ENCODE peak calls at places on chromosomes 6 and 20, in six cellular contexts. One of them, this sample, is unnamed.

GRCh38 chr6:67629268-67629667 is 1005.8 kb upstream of the ADGRB3 start:
- DNase-seq in HepG2: no peak
- DNase-seq in K562: no peak
- DNase-seq in H1: no peak
- DNase-seq in endothelial cell of umbilical vein: peak
- DNase-seq in A549: no peak
- DNase-seq in this sample: no peak

GRCh38 chr20:40860487-40860902 is 168.1 kb upstream of the TOP1 start:
- DNase-seq in endothelial cell of umbilical vein: no peak
- DNase-seq in K562: no peak
- DNase-seq in HepG2: no peak
- DNase-seq in A549: no peak
- DNase-seq in H1: no peak
- DNase-seq in this sample: no peak

GRCh38 chr20:8573686-8574085 is 441.6 kb downstream of the PLCB1 start:
- DNase-seq in H1: no peak
- DNase-seq in K562: no peak
- DNase-seq in endothelial cell of umbilical vein: no peak
- DNase-seq in HepG2: no peak
- DNase-seq in A549: no peak
- DNase-seq in this sample: no peak

GRCh38 chr20:53399131-53399530 is 194.5 kb downstream of the ZNF217 start:
- DNase-seq in endothelial cell of umbilical vein: no peak
- DNase-seq in K562: no peak
- DNase-seq in A549: no peak
- DNase-seq in H1: no peak
- DNase-seq in HepG2: no peak
- DNase-seq in this sample: no peak

GRCh38 chr6:153024401-153025017 is 22.0 kb upstream of the MTRF1L start:
- DNase-seq in H1: peak
- DNase-seq in endothelial cell of umbilical vein: peak
- DNase-seq in K562: peak
- DNase-seq in HepG2: peak
- DNase-seq in A549: peak
- DNase-seq in this sample: peak

GRCh38 chr20:46644733-46645132 is 6.5 kb downstream of the SLC13A3 start:
- DNase-seq in H1: no peak
- DNase-seq in HepG2: no peak
- DNase-seq in K562: no peak
- DNase-seq in A549: no peak
- DNase-seq in endothelial cell of umbilical vein: no peak
- DNase-seq in this sample: no peak

GRCh38 chr6:7649037-7649810 is 59.2 kb downstream of the SNRNP48 start:
- DNase-seq in A549: no peak
- DNase-seq in HepG2: no peak
- DNase-seq in K562: no peak
- DNase-seq in endothelial cell of umbilical vein: no peak
- DNase-seq in H1: no peak
- DNase-seq in this sample: no peak

GRCh38 chr20:36465109-36466080 is 75.9 kb upstream of the MYL9 start:
- DNase-seq in K562: peak
- DNase-seq in endothelial cell of umbilical vein: peak
- DNase-seq in H1: no peak
- DNase-seq in HepG2: peak
- DNase-seq in A549: peak
- DNase-seq in this sample: no peak

GRCh38 chr6:111715321-111715720 is 109.6 kb upstream of the TRAF3IP2 start:
- DNase-seq in A549: no peak
- DNase-seq in H1: no peak
- DNase-seq in endothelial cell of umbilical vein: no peak
- DNase-seq in HepG2: no peak
- DNase-seq in K562: no peak
- DNase-seq in this sample: no peak

GRCh38 chr6:5713519-5713918 is 293.2 kb downstream of the NRN1 start:
- DNase-seq in H1: no peak
- DNase-seq in K562: no peak
- DNase-seq in endothelial cell of umbilical vein: no peak
- DNase-seq in A549: no peak
- DNase-seq in HepG2: peak
- DNase-seq in this sample: peak

GRCh38 chr6:13336553-13336952 is 8.2 kb upstream of the TBC1D7 start:
- DNase-seq in K562: peak
- DNase-seq in HepG2: peak
- DNase-seq in A549: peak
- DNase-seq in endothelial cell of umbilical vein: peak
- DNase-seq in H1: peak
- DNase-seq in this sample: peak

GRCh38 chr6:44349904-44350649 is 7.6 kb downstream of the SPATS1 start:
- DNase-seq in K562: no peak
- DNase-seq in A549: no peak
- DNase-seq in endothelial cell of umbilical vein: no peak
- DNase-seq in H1: no peak
- DNase-seq in HepG2: peak
- DNase-seq in this sample: no peak

GRCh38 chr6:1834641-1835516 is 225.2 kb downstream of the FOXC1 start:
- DNase-seq in K562: no peak
- DNase-seq in A549: no peak
- DNase-seq in HepG2: no peak
- DNase-seq in endothelial cell of umbilical vein: no peak
- DNase-seq in H1: no peak
- DNase-seq in this sample: no peak

GRCh38 chr6:1832358-1832757 is 222.6 kb downstream of the FOXC1 start:
- DNase-seq in K562: no peak
- DNase-seq in HepG2: no peak
- DNase-seq in H1: no peak
- DNase-seq in endothelial cell of umbilical vein: no peak
- DNase-seq in A549: no peak
- DNase-seq in this sample: no peak

GRCh38 chr6:1834231-1834630 is 224.5 kb downstream of the FOXC1 start:
- DNase-seq in H1: no peak
- DNase-seq in endothelial cell of umbilical vein: no peak
- DNase-seq in K562: no peak
- DNase-seq in A549: no peak
- DNase-seq in HepG2: no peak
- DNase-seq in this sample: no peak

GRCh38 chr6:1831030-1831429 is 221.3 kb downstream of the FOXC1 start:
- DNase-seq in A549: no peak
- DNase-seq in H1: no peak
- DNase-seq in HepG2: no peak
- DNase-seq in K562: no peak
- DNase-seq in endothelial cell of umbilical vein: no peak
- DNase-seq in this sample: no peak

GRCh38 chr6:1832844-1833787 is 223.4 kb downstream of the FOXC1 start:
- DNase-seq in A549: no peak
- DNase-seq in K562: no peak
- DNase-seq in endothelial cell of umbilical vein: peak
- DNase-seq in H1: no peak
- DNase-seq in HepG2: peak
- DNase-seq in this sample: no peak
- TF ChIP-seq JUN in A549: no peak
- TF ChIP-seq JUN in K562: no peak
- TF ChIP-seq JUN in endothelial cell of umbilical vein: no peak
- TF ChIP-seq JUN in H1: no peak
- TF ChIP-seq JUN in HepG2: no peak
- TF ChIP-seq JUN in this sample: no peak

GRCh38 chr20:16062661-16063591 is 510.3 kb downstream of the KIF16B start:
- DNase-seq in K562: no peak
- DNase-seq in A549: no peak
- DNase-seq in HepG2: no peak
- DNase-seq in endothelial cell of umbilical vein: no peak
- DNase-seq in H1: no peak
- DNase-seq in this sample: no peak
- TF ChIP-seq JUN in K562: no peak
- TF ChIP-seq JUN in A549: no peak
- TF ChIP-seq JUN in HepG2: no peak
- TF ChIP-seq JUN in endothelial cell of umbilical vein: no peak
- TF ChIP-seq JUN in H1: no peak
- TF ChIP-seq JUN in this sample: no peak

GRCh38 chr20:35269055-35269781 is 8.7 kb downstream of the MMP24OS start:
- DNase-seq in HepG2: peak
- DNase-seq in endothelial cell of umbilical vein: peak
- DNase-seq in K562: peak
- DNase-seq in H1: peak
- DNase-seq in A549: peak
- DNase-seq in this sample: peak
- TF ChIP-seq JUN in HepG2: peak
- TF ChIP-seq JUN in endothelial cell of umbilical vein: no peak
- TF ChIP-seq JUN in K562: no peak
- TF ChIP-seq JUN in H1: no peak
- TF ChIP-seq JUN in A549: peak
- TF ChIP-seq JUN in this sample: no peak

GRCh38 chr20:20824924-20825584 is 112.6 kb upstream of the RALGAPA2 start:
- DNase-seq in H1: peak
- DNase-seq in A549: peak
- DNase-seq in HepG2: peak
- DNase-seq in K562: peak
- DNase-seq in endothelial cell of umbilical vein: peak
- DNase-seq in this sample: peak

GRCh38 chr20:20820104-20820503 is 107.7 kb upstream of the RALGAPA2 start:
- DNase-seq in H1: peak
- DNase-seq in K562: peak
- DNase-seq in A549: peak
- DNase-seq in HepG2: peak
- DNase-seq in endothelial cell of umbilical vein: peak
- DNase-seq in this sample: peak

GRCh38 chr20:20823469-20823868 is 111.0 kb upstream of the RALGAPA2 start:
- DNase-seq in H1: no peak
- DNase-seq in endothelial cell of umbilical vein: no peak
- DNase-seq in A549: no peak
- DNase-seq in HepG2: no peak
- DNase-seq in K562: no peak
- DNase-seq in this sample: no peak

GRCh38 chr20:20820780-20821495 is 108.5 kb upstream of the RALGAPA2 start:
- DNase-seq in HepG2: no peak
- DNase-seq in K562: no peak
- DNase-seq in A549: no peak
- DNase-seq in endothelial cell of umbilical vein: no peak
- DNase-seq in H1: no peak
- DNase-seq in this sample: no peak

GRCh38 chr20:20821496-20822260 is 109.2 kb upstream of the RALGAPA2 start:
- DNase-seq in A549: no peak
- DNase-seq in endothelial cell of umbilical vein: no peak
- DNase-seq in HepG2: no peak
- DNase-seq in H1: peak
- DNase-seq in K562: no peak
- DNase-seq in this sample: peak
- TF ChIP-seq JUN in A549: no peak
- TF ChIP-seq JUN in endothelial cell of umbilical vein: no peak
- TF ChIP-seq JUN in HepG2: no peak
- TF ChIP-seq JUN in H1: no peak
- TF ChIP-seq JUN in K562: no peak
- TF ChIP-seq JUN in this sample: no peak

This sample was measured in WTC11.